ENCODE peak calls at places on chromosomes 2 and 18, in seven cellular contexts. G is choroid plexus epithelial cell, E is substantia nigra, D is Daoy, C is mammary epithelial cell, V is Kasumi-1, X is AG08395. J is an unnamed sample.

GRCh38 chr2:232588031-232588430 is 37.5 kb downstream of the EIF4E2 start:
- DNase-seq in V (no peak), G (no peak), X (no peak), C (no peak), D (no peak), E (no peak), J (no peak)

GRCh38 chr2:18398833-18399232 is 161.6 kb downstream of the RDH14 start:
- DNase-seq in V (no peak), G (peak), D (no peak), E (no peak), C (no peak), X (no peak), J (no peak)

GRCh38 chr2:158499383-158499782 is 42.6 kb downstream of the PKP4 start:
- DNase-seq in V (no peak), C (no peak), E (no peak), G (no peak), X (no peak), D (no peak), J (no peak)

GRCh38 chr2:124970065-124970464 is 945.0 kb downstream of the CNTNAP5 start:
- DNase-seq in V (no peak), C (peak), D (no peak), E (peak), G (no peak), X (no peak), J (no peak)

GRCh38 chr2:20643826-20644225 is 7.1 kb downstream of the HS1BP3 start:
- DNase-seq in D (no peak), G (no peak), V (no peak), X (no peak), C (no peak), E (no peak), J (no peak)

GRCh38 chr18:24704921-24705620 is 244.6 kb downstream of the HRH4 start:
- DNase-seq in X (peak), C (no peak), V (no peak), D (no peak), E (no peak), G (peak), J (peak)

GRCh38 chr2:127408004-127408806 is 10.0 kb upstream of the PROC start:
- DNase-seq in E (peak), X (peak), G (peak), C (peak), D (peak), V (peak), J (peak)

GRCh38 chr2:17747684-17748452 is 5.7 kb downstream of the SMC6 start:
- DNase-seq in G (no peak), V (no peak), C (peak), E (no peak), D (peak), X (no peak), J (no peak)

GRCh38 chr2:191631754-191632153 is 46.2 kb upstream of the NABP1 start:
- DNase-seq in D (peak), C (peak), G (peak), X (no peak), E (no peak), V (peak), J (no peak)

GRCh38 chr2:79138385-79138784 is 18.1 kb downstream of the REG1A start:
- DNase-seq in E (no peak), V (no peak), G (no peak), D (no peak), C (no peak), X (no peak), J (no peak)

GRCh38 chr2:29295843-29296242 is 180.6 kb downstream of the CLIP4 start:
- DNase-seq in V (peak), C (no peak), D (peak), E (no peak), G (peak), X (peak), J (peak)

GRCh38 chr2:1517786-1518500 is 104.7 kb downstream of the TPO start:
- DNase-seq in C (no peak), V (peak), E (no peak), D (no peak), X (no peak), G (no peak), J (no peak)

GRCh38 chr2:46800218-46800617 is 115.4 kb downstream of the MCFD2 start:
- DNase-seq in D (no peak), C (peak), E (no peak), G (no peak), X (no peak), V (no peak), J (no peak)

GRCh38 chr18:50194623-50195532 is at the start of gene MYO5B:
- DNase-seq in X (no peak), C (peak), E (no peak), D (peak), G (no peak), V (peak), J (no peak)

GRCh38 chr2:175003875-175004729 is 1.1 kb downstream of the CHN1 start:
- DNase-seq in C (no peak), G (peak), E (no peak), D (peak), V (no peak), X (peak), J (no peak)

GRCh38 chr2:37793004-37793403 is 121.6 kb upstream of the CDC42EP3 start:
- DNase-seq in D (no peak), C (no peak), X (no peak), G (no peak), E (no peak), V (no peak), J (no peak)

GRCh38 chr2:8676915-8677645 is 4.8 kb upstream of the ID2 start:
- DNase-seq in V (no peak), D (peak), C (no peak), G (peak), E (peak), X (no peak), J (no peak)

GRCh38 chr2:67604360-67604759 is 207.2 kb downstream of the ETAA1 start:
- DNase-seq in E (no peak), V (no peak), G (peak), X (peak), C (no peak), D (no peak), J (no peak)

GRCh38 chr2:72144412-72144745 is 3.3 kb downstream of the CYP26B1 start:
- DNase-seq in G (no peak), X (no peak), V (no peak), C (no peak), D (no peak), E (no peak), J (no peak)

GRCh38 chr18:32378705-32379104 is 92.0 kb downstream of the GAREM1 start:
- DNase-seq in E (no peak), X (peak), G (peak), D (peak), C (peak), V (no peak), J (no peak)

GRCh38 chr2:235613671-235614070 is 119.8 kb downstream of the AGAP1 start:
- DNase-seq in V (no peak), D (no peak), E (no peak), G (no peak), C (no peak), X (no peak), J (no peak)

GRCh38 chr2:150983498-150983897 is 278.2 kb downstream of the RBM43 start:
- DNase-seq in D (no peak), X (no peak), V (no peak), C (peak), E (no peak), G (no peak), J (no peak)

GRCh38 chr2:229407170-229407569 is 136.1 kb upstream of the PID1 start:
- DNase-seq in V (no peak), G (peak), D (peak), X (peak), E (peak), C (peak), J (peak)

GRCh38 chr18:616380-616995 is 19.7 kb downstream of the CLUL1 start:
- DNase-seq in D (peak), E (no peak), V (peak), X (peak), G (peak), C (peak), J (no peak)

GRCh38 chr18:12307251-12307736 is 747 bp upstream of the TUBB6 start:
- DNase-seq in D (peak), E (no peak), C (peak), G (peak), X (peak), V (peak), J (no peak)

GRCh38 chr2:98601532-98602132 is 6.7 kb downstream of the COA5 start:
- DNase-seq in V (peak), E (no peak), C (peak), G (peak), X (peak), D (peak), J (no peak)

GRCh38 chr2:196113061-196113974 is 44.7 kb upstream of the DNAH7 start:
- DNase-seq in C (peak), X (peak), V (no peak), G (peak), D (peak), E (no peak), J (no peak)

GRCh38 chr2:240387669-240388358 is 47.6 kb upstream of the GPC1 start:
- DNase-seq in X (peak), V (no peak), C (peak), G (peak), D (peak), E (peak), J (peak)

GRCh38 chr2:20640411-20641122 is 10.3 kb downstream of the HS1BP3 start:
- DNase-seq in D (no peak), C (no peak), X (no peak), G (no peak), E (peak), V (no peak), J (no peak)

GRCh38 chr2:241680827-241681599 is 5.6 kb downstream of the DTYMK start:
- DNase-seq in X (peak), V (no peak), E (no peak), G (peak), D (peak), C (peak), J (no peak)

GRCh38 chr2:878245-878930 is 72.3 kb upstream of the SNTG2 start:
- DNase-seq in V (no peak), G (no peak), E (no peak), X (no peak), D (no peak), C (no peak), J (no peak)

GRCh38 chr18:79627750-79628294 is 51.8 kb upstream of the CTDP1 start:
- DNase-seq in E (no peak), G (no peak), X (no peak), C (no peak), D (no peak), V (no peak), J (no peak)

GRCh38 chr18:76494541-76495403 is at the start of gene ZNF516:
- DNase-seq in X (no peak), V (peak), E (no peak), C (no peak), G (peak), D (peak), J (no peak)

GRCh38 chr18:63508634-63509033 is 31.9 kb downstream of the SERPINB5 start:
- DNase-seq in V (no peak), X (no peak), E (no peak), C (no peak), D (no peak), G (no peak), J (no peak)

GRCh38 chr18:50662177-50662576 is 102.3 kb downstream of the MAPK4 start:
- DNase-seq in C (peak), D (no peak), G (peak), V (peak), X (no peak), E (no peak), J (no peak)

GRCh38 chr2:73406996-73407395 is 21.4 kb downstream of the ALMS1 start:
- DNase-seq in X (no peak), G (no peak), D (no peak), V (no peak), E (no peak), C (no peak), J (no peak)

GRCh38 chr2:172168917-172169346 is 66.2 kb upstream of the DLX2 start:
- DNase-seq in E (no peak), C (peak), D (no peak), G (peak), X (peak), V (peak), J (no peak)

GRCh38 chr2:105919826-105920225 is 175.1 kb downstream of the NCK2 start:
- DNase-seq in E (no peak), X (peak), G (peak), D (no peak), V (peak), C (peak), J (no peak)

J was measured in dorsolateral prefrontal cortex.